ENCODE peak calls at places on chromosome 22, in six cellular contexts. One of them, this sample, is unnamed. For H3K4me1, the result is how much of the 10 kb centered on the place peaks cover.

GRCh38 chr22:23774922-23775436 is 2.3 kb downstream of the MMP11 start:
- DNase-seq in K562: no peak
- DNase-seq in HepG2: no peak
- DNase-seq in A549: no peak
- DNase-seq in GM12878: no peak
- DNase-seq in SK-N-SH: no peak
- DNase-seq in this sample: no peak

GRCh38 chr22:32876516-32876915 is 75.0 kb downstream of the TIMP3 start:
- DNase-seq in K562: no peak
- DNase-seq in HepG2: no peak
- DNase-seq in A549: no peak
- DNase-seq in GM12878: no peak
- DNase-seq in SK-N-SH: no peak
- DNase-seq in this sample: no peak

GRCh38 chr22:22099833-22100812 is 117.5 kb upstream of the TOP3B start:
- DNase-seq in K562: peak
- DNase-seq in HepG2: no peak
- DNase-seq in A549: no peak
- DNase-seq in GM12878: no peak
- DNase-seq in SK-N-SH: no peak
- DNase-seq in this sample: peak

GRCh38 chr22:28958611-28959010 is 75.2 kb downstream of the ZNRF3 start:
- DNase-seq in K562: no peak
- DNase-seq in HepG2: no peak
- DNase-seq in A549: no peak
- DNase-seq in GM12878: no peak
- DNase-seq in SK-N-SH: no peak
- DNase-seq in this sample: no peak

GRCh38 chr22:22075382-22076163 is 93.0 kb upstream of the TOP3B start:
- DNase-seq in K562: no peak
- DNase-seq in HepG2: no peak
- DNase-seq in A549: no peak
- DNase-seq in GM12878: no peak
- DNase-seq in SK-N-SH: no peak
- DNase-seq in this sample: no peak

GRCh38 chr22:27435839-27436581 is 365.5 kb downstream of the MN1 start:
- DNase-seq in K562: no peak
- DNase-seq in HepG2: no peak
- DNase-seq in A549: no peak
- DNase-seq in GM12878: no peak
- DNase-seq in SK-N-SH: peak
- DNase-seq in this sample: no peak

GRCh38 chr22:39661842-39662676 is 91.5 kb downstream of the CACNA1I start:
- DNase-seq in K562: peak
- DNase-seq in HepG2: no peak
- DNase-seq in A549: no peak
- DNase-seq in GM12878: no peak
- DNase-seq in SK-N-SH: no peak
- DNase-seq in this sample: no peak

GRCh38 chr22:19275513-19275912 is 16.0 kb downstream of the CLTCL1 start:
- DNase-seq in K562: no peak
- DNase-seq in HepG2: no peak
- DNase-seq in A549: no peak
- DNase-seq in GM12878: no peak
- DNase-seq in SK-N-SH: no peak
- DNase-seq in this sample: no peak

GRCh38 chr22:28435271-28435825 is 244.3 kb downstream of the TTC28 start:
- DNase-seq in K562: no peak
- DNase-seq in HepG2: no peak
- DNase-seq in A549: no peak
- DNase-seq in GM12878: no peak
- DNase-seq in SK-N-SH: no peak
- DNase-seq in this sample: no peak

GRCh38 chr22:38570841-38571364 is 920 bp upstream of the DMC1 start:
- DNase-seq in K562: peak
- DNase-seq in HepG2: no peak
- DNase-seq in A549: peak
- DNase-seq in GM12878: no peak
- DNase-seq in SK-N-SH: peak
- DNase-seq in this sample: peak

GRCh38 chr22:29780781-29781676 is 13.9 kb downstream of the UQCR10 start:
- DNase-seq in K562: peak
- DNase-seq in HepG2: peak
- DNase-seq in A549: no peak
- DNase-seq in GM12878: no peak
- DNase-seq in SK-N-SH: peak
- DNase-seq in this sample: no peak

GRCh38 chr22:27387561-27387960 is 414.0 kb downstream of the MN1 start:
- DNase-seq in K562: no peak
- DNase-seq in HepG2: no peak
- DNase-seq in A549: no peak
- DNase-seq in GM12878: no peak
- DNase-seq in SK-N-SH: no peak
- DNase-seq in this sample: no peak

GRCh38 chr22:39900306-39901227 is at the start of gene GRAP2:
- DNase-seq in K562: peak
- DNase-seq in HepG2: no peak
- DNase-seq in A549: no peak
- DNase-seq in GM12878: peak
- DNase-seq in SK-N-SH: no peak
- DNase-seq in this sample: no peak

GRCh38 chr22:16957781-16958180 is 50.2 kb downstream of the GAB4 start:
- DNase-seq in K562: no peak
- DNase-seq in HepG2: no peak
- DNase-seq in A549: no peak
- DNase-seq in GM12878: no peak
- DNase-seq in SK-N-SH: no peak
- DNase-seq in this sample: no peak

GRCh38 chr22:16960884-16961249 is 47.2 kb downstream of the GAB4 start:
- DNase-seq in K562: no peak
- DNase-seq in HepG2: no peak
- DNase-seq in A549: no peak
- DNase-seq in GM12878: no peak
- DNase-seq in SK-N-SH: no peak
- DNase-seq in this sample: no peak

GRCh38 chr22:16958475-16958874 is 49.5 kb downstream of the GAB4 start:
- DNase-seq in K562: no peak
- DNase-seq in HepG2: no peak
- DNase-seq in A549: no peak
- DNase-seq in GM12878: no peak
- DNase-seq in SK-N-SH: no peak
- DNase-seq in this sample: no peak

GRCh38 chr22:16960220-16960883 is 47.7 kb downstream of the GAB4 start:
- DNase-seq in K562: no peak
- DNase-seq in HepG2: no peak
- DNase-seq in A549: no peak
- DNase-seq in GM12878: no peak
- DNase-seq in SK-N-SH: no peak
- DNase-seq in this sample: no peak

DNA sequence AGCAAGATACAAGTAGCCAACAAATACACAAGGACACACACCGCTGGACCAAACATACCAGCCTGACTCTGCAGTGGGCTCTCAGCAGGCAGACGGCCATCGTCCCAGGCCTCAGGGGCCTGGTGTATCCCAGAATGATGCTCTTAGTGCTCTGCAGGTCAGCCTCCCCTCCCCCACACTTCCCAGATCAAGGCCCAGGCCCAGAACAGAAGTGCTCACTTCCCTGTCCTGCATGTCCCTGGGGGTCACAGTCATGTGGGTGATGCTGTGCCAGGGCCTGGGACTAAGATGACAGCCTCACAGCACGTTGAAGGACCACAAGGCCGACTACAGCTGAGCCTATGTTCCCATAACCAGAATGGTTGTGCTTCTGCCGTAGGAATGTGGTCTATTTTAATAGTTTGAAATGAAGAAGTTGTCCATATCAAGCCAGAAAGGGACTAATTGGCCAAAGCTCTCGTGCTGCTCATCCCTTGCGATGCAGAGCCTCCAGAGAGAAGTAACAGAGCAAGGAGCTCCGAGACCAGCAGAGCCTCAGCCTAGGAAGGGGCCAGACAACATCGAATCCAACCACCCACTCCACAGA is 48.6 kb downstream of the GAB4 start:
- DNase-seq in K562: no peak
- DNase-seq in HepG2: no peak
- DNase-seq in A549: no peak
- DNase-seq in GM12878: no peak
- DNase-seq in SK-N-SH: no peak
- DNase-seq in this sample: no peak
- TF ChIP-seq RAD21 in K562: no peak
- TF ChIP-seq RAD21 in HepG2: no peak
- TF ChIP-seq RAD21 in A549: no peak
- TF ChIP-seq RAD21 in GM12878: no peak
- TF ChIP-seq RAD21 in SK-N-SH: no peak
- TF ChIP-seq RAD21 in this sample: no peak

GRCh38 chr22:36365020-36365411 is 22.8 kb downstream of the MYH9 start:
- DNase-seq in K562: peak
- DNase-seq in HepG2: no peak
- DNase-seq in A549: peak
- DNase-seq in GM12878: no peak
- DNase-seq in SK-N-SH: no peak
- DNase-seq in this sample: peak
- H3K4me1 ChIP-seq in K562: half or more
- H3K4me1 ChIP-seq in HepG2: half or more
- H3K4me1 ChIP-seq in A549: half or more
- H3K4me1 ChIP-seq in GM12878: half or more
- H3K4me1 ChIP-seq in SK-N-SH: half or more
- H3K4me1 ChIP-seq in this sample: half or more

GRCh38 chr22:45709004-45709739 is 37.5 kb downstream of the ATXN10 start:
- DNase-seq in K562: no peak
- DNase-seq in HepG2: peak
- DNase-seq in A549: peak
- DNase-seq in GM12878: no peak
- DNase-seq in SK-N-SH: peak
- DNase-seq in this sample: no peak
- TF ChIP-seq REST in K562: no peak
- TF ChIP-seq REST in HepG2: no peak
- TF ChIP-seq REST in A549: no peak
- TF ChIP-seq REST in GM12878: no peak
- TF ChIP-seq REST in SK-N-SH: peak
- TF ChIP-seq REST in this sample: no peak

DNA sequence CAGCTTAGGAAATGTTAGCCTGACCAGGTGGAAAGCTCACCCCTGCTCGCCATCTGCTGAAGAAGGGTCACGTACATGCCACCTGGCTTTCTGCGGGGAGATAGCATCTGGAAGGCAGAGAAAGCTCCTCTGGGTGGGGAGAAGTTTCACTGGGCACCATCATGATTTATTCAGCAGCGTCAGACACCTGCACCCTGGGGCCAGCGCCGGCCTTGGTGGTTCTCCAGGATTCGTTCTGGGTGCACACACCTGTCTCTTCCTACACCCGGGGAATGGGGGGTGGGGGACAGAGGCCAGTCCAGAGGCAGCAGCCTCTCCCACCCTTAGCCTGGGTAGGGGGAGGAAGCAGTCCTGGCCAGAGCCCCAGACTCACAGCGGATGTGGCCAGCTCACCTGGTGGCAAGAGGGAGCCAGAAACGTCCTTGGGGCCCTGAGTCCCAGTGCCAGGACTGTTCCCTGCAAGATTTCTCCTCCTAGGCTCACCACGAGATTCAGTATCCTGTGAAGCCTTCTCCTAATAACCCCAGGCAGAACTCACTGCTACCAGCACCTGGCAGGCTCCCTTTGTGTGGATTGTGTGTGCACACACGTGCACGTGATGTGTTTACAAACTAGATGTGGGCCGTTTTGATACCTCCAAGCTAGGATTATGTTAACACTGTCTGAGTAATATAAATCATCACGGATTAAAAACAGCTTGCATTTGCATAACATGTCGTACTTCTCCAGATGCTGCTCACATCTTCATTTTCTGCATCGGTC is 17.3 kb upstream of the RASD2 start:
- DNase-seq in K562: no peak
- DNase-seq in HepG2: no peak
- DNase-seq in A549: no peak
- DNase-seq in GM12878: no peak
- DNase-seq in SK-N-SH: no peak
- DNase-seq in this sample: no peak
- TF ChIP-seq RAD21 in K562: no peak
- TF ChIP-seq RAD21 in HepG2: no peak
- TF ChIP-seq RAD21 in A549: no peak
- TF ChIP-seq RAD21 in GM12878: no peak
- TF ChIP-seq RAD21 in SK-N-SH: no peak
- TF ChIP-seq RAD21 in this sample: no peak

GRCh38 chr22:31085928-31086327 is 4.8 kb downstream of the SMTN start:
- DNase-seq in K562: no peak
- DNase-seq in HepG2: no peak
- DNase-seq in A549: no peak
- DNase-seq in GM12878: no peak
- DNase-seq in SK-N-SH: peak
- DNase-seq in this sample: no peak
- H3K4me1 ChIP-seq in K562: under half
- H3K4me1 ChIP-seq in HepG2: under half
- H3K4me1 ChIP-seq in A549: under half
- H3K4me1 ChIP-seq in GM12878: under half
- H3K4me1 ChIP-seq in SK-N-SH: under half
- H3K4me1 ChIP-seq in this sample: half or more

GRCh38 chr22:20783844-20784723 is 10.2 kb downstream of the SERPIND1 start:
- DNase-seq in K562: peak
- DNase-seq in HepG2: peak
- DNase-seq in A549: peak
- DNase-seq in GM12878: peak
- DNase-seq in SK-N-SH: peak
- DNase-seq in this sample: peak
- TF ChIP-seq REST in K562: no peak
- TF ChIP-seq REST in HepG2: no peak
- TF ChIP-seq REST in A549: no peak
- TF ChIP-seq REST in GM12878: no peak
- TF ChIP-seq REST in SK-N-SH: no peak
- TF ChIP-seq REST in this sample: no peak

GRCh38 chr22:37377927-37378326 is 49.4 kb downstream of the ELFN2 start:
- DNase-seq in K562: no peak
- DNase-seq in HepG2: no peak
- DNase-seq in A549: no peak
- DNase-seq in GM12878: no peak
- DNase-seq in SK-N-SH: no peak
- DNase-seq in this sample: no peak

GRCh38 chr22:37379085-37379484 is 48.2 kb downstream of the ELFN2 start:
- DNase-seq in K562: no peak
- DNase-seq in HepG2: no peak
- DNase-seq in A549: no peak
- DNase-seq in GM12878: no peak
- DNase-seq in SK-N-SH: no peak
- DNase-seq in this sample: no peak

GRCh38 chr22:37379716-37380115 is 47.6 kb downstream of the ELFN2 start:
- DNase-seq in K562: no peak
- DNase-seq in HepG2: no peak
- DNase-seq in A549: no peak
- DNase-seq in GM12878: no peak
- DNase-seq in SK-N-SH: no peak
- DNase-seq in this sample: no peak

GRCh38 chr22:37381489-37381888 is 45.8 kb downstream of the ELFN2 start:
- DNase-seq in K562: no peak
- DNase-seq in HepG2: no peak
- DNase-seq in A549: no peak
- DNase-seq in GM12878: no peak
- DNase-seq in SK-N-SH: no peak
- DNase-seq in this sample: no peak

DNA sequence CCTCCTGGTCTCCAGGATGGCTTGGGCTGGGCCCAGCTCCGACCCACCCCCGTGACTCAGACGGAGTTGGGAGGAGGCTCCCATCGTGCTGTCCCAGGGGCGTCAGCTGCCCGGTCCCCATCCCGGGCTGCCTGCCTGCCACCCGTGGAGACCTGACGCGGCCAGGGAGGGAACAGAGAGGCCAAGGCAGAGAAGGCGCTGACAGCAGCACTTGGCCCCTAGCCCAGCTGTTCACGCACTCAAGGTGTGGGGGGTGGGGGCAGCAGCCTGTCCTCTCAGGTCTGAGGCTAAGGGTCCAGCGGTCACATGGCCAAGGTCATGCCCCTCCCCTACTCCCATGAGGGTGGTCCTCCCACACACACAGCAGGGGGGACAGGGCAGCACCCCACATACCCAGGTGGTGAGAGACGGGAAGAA is 48.6 kb downstream of the ELFN2 start:
- DNase-seq in K562: no peak
- DNase-seq in HepG2: no peak
- DNase-seq in A549: peak
- DNase-seq in GM12878: no peak
- DNase-seq in SK-N-SH: no peak
- DNase-seq in this sample: no peak
- TF ChIP-seq RAD21 in K562: no peak
- TF ChIP-seq RAD21 in HepG2: no peak
- TF ChIP-seq RAD21 in A549: no peak
- TF ChIP-seq RAD21 in GM12878: no peak
- TF ChIP-seq RAD21 in SK-N-SH: no peak
- TF ChIP-seq RAD21 in this sample: no peak

This sample was measured in HCT116.